ENCODE peak calls at places on chromosomes 11 and 22, in eight cellular contexts. L is endothelial cell, Z is substantia nigra, C is fibroblast of lung, G is NCI-H1092, J is HAP-1, Q is amniotic epithelial cell, I is foreskin fibroblast. R is an unnamed sample.

GRCh38 chr11:65552413-65552951 is 5.7 kb downstream of the LTBP3 start:
- DNase-seq in J (no peak), G (no peak), I (no peak), Q (no peak), C (no peak), L (no peak), Z (no peak), R (no peak)

GRCh38 chr11:95922099-95922498 is 1.8 kb downstream of the MTMR2 start:
- DNase-seq in Q (no peak), C (no peak), L (no peak), J (no peak), Z (no peak), G (no peak), I (no peak), R (no peak)

GRCh38 chr22:29578462-29578861 is 2.5 kb downstream of the NIPSNAP1 start:
- DNase-seq in I (no peak), J (no peak), L (no peak), Z (no peak), G (no peak), C (no peak), Q (no peak), R (no peak)

GRCh38 chr22:24847490-24847889 is 41.5 kb downstream of the SGSM1 start:
- DNase-seq in Q (no peak), G (no peak), J (no peak), Z (no peak), I (no peak), L (no peak), C (no peak), R (no peak)

GRCh38 chr11:66289548-66290331 is 797 bp upstream of the YIF1A start:
- DNase-seq in G (no peak), C (no peak), J (peak; percentile 90), Z (no peak), L (peak; percentile 83), I (no peak), Q (no peak), R (no peak)

GRCh38 chr11:86934933-86935579 is 20.1 kb downstream of the FZD4 start:
- DNase-seq in G (no peak), J (peak; percentile 73), Z (no peak), L (no peak), C (peak; percentile 56), Q (peak; percentile 43), I (no peak), R (no peak)

GRCh38 chr11:40293655-40294342 is 1165.7 kb downstream of the LRRC4C start:
- DNase-seq in Q (peak; percentile 86), I (peak; percentile 60), L (peak; percentile 75), J (peak; percentile 64), C (peak; percentile 94), Z (peak; percentile 87), G (peak; percentile 80), R (peak; percentile 69)

GRCh38 chr11:4672470-4672869 is 25.2 kb downstream of the OR51E2 start:
- DNase-seq in Q (peak; percentile 39), Z (no peak), J (no peak), I (no peak), L (no peak), G (no peak), C (peak; percentile 23), R (no peak)

GRCh38 chr11:33617672-33618362 is 82.8 kb downstream of the C11orf91 start:
- DNase-seq in C (peak; percentile 20), J (no peak), G (no peak), Z (no peak), L (no peak), I (no peak), Q (no peak), R (no peak)

GRCh38 chr11:47189100-47189834 is 3.0 kb upstream of the PACSIN3 start:
- DNase-seq in J (no peak), G (no peak), C (peak; percentile 89), I (peak; percentile 82), Q (peak; percentile 96), L (no peak), Z (no peak), R (no peak)

GRCh38 chr11:6391548-6392134 is 1.4 kb downstream of the SMPD1 start:
- DNase-seq in Q (no peak), J (no peak), C (no peak), G (no peak), Z (no peak), L (no peak), I (no peak), R (no peak)

GRCh38 chr11:106304274-106304673 is 226.8 kb downstream of the AASDHPPT start:
- DNase-seq in L (no peak), C (peak; percentile 86), I (peak; percentile 53), Z (no peak), G (no peak), Q (peak; percentile 57), J (no peak), R (no peak)

GRCh38 chr22:39173787-39174497 is 21.5 kb upstream of the CBX7 start:
- DNase-seq in G (no peak), Z (no peak), L (no peak), J (no peak), I (no peak), Q (no peak), C (no peak), R (no peak)

GRCh38 chr11:119195680-119196079 is 10.4 kb downstream of the NHERF4 start:
- DNase-seq in J (peak; percentile 48), I (no peak), C (peak; percentile 54), Z (no peak), G (no peak), L (peak; percentile 58), Q (peak; percentile 76), R (peak; percentile 64)

GRCh38 chr11:4665424-4665823 is 21.6 kb downstream of the OR51E1 start:
- DNase-seq in I (no peak), C (peak; percentile 18), J (no peak), L (no peak), Z (no peak), G (no peak), Q (peak; percentile 78), R (no peak)

GRCh38 chr11:122103366-122103765 is 12.6 kb downstream of the BLID start:
- DNase-seq in Z (no peak), L (no peak), G (no peak), I (no peak), Q (peak; percentile 61), J (no peak), C (peak; percentile 81), R (no peak)

GRCh38 chr22:23237201-23237798 is 57.0 kb downstream of the BCR start:
- DNase-seq in G (peak; percentile 85), I (no peak), C (peak; percentile 67), Q (no peak), J (no peak), L (no peak), Z (no peak), R (peak; percentile 89)

GRCh38 chr11:116829525-116830183 is at the start of gene APOC3:
- DNase-seq in Q (peak; percentile 53), G (no peak), Z (no peak), C (peak; percentile 26), J (no peak), L (no peak), I (peak; percentile 20), R (no peak)

GRCh38 chr11:96211433-96211832 is 131.6 kb downstream of the MAML2 start:
- DNase-seq in I (no peak), J (no peak), C (no peak), G (no peak), L (no peak), Z (no peak), Q (no peak), R (no peak)

GRCh38 chr11:128716231-128716630 is 22.4 kb downstream of the FLI1 start:
- DNase-seq in C (no peak), Q (no peak), I (no peak), Z (no peak), L (no peak), G (no peak), J (no peak), R (no peak)

GRCh38 chr11:47348859-47349258 is 3.6 kb downstream of the MYBPC3 start:
- DNase-seq in Q (peak; percentile 48), G (no peak), C (no peak), Z (no peak), L (no peak), I (peak; percentile 19), J (peak; percentile 48), R (peak; percentile 78)

GRCh38 chr11:2760196-2760871 is 60.5 kb upstream of the KCNQ1OT1 start:
- DNase-seq in J (peak; percentile 5), Q (no peak), C (no peak), L (no peak), Z (no peak), G (peak; percentile 52), I (no peak), R (no peak)

GRCh38 chr22:17536269-17536668 is 27.0 kb upstream of the SLC25A18 start:
- DNase-seq in G (no peak), Q (no peak), Z (peak; percentile 28), I (no peak), L (no peak), C (peak; percentile 37), J (no peak), R (peak; percentile 48)

GRCh38 chr11:15816270-15816871 is 540.0 kb downstream of the SOX6 start:
- DNase-seq in J (no peak), G (no peak), Q (peak; percentile 93), I (no peak), Z (no peak), C (peak; percentile 89), L (no peak), R (no peak)

GRCh38 chr11:2215561-2216399 is 44.2 kb upstream of the TH start:
- DNase-seq in J (no peak), Z (no peak), C (no peak), Q (no peak), L (no peak), I (no peak), G (no peak), R (no peak)

GRCh38 chr22:18010263-18010662 is 14.1 kb downstream of the MICAL3 start:
- DNase-seq in Q (no peak), J (no peak), Z (no peak), C (no peak), L (no peak), I (no peak), G (no peak), R (no peak)

GRCh38 chr11:9267680-9268079 is 2.5 kb upstream of the DENND5A start:
- DNase-seq in Q (no peak), I (no peak), Z (no peak), L (no peak), C (no peak), G (no peak), J (no peak), R (no peak)

R was measured in D341Med.